ENCODE peak calls at places on chromosomes 16 and 17, in six cellular contexts. One of them, this sample, is unnamed.

GRCh38 chr17:59074494-59074893 is 32.2 kb downstream of the TRIM37 start:
- DNase-seq in stimulated activated CD8-positive, alpha-beta memory T cell treated with anti-CD3 and anti-CD28 coated beads, Interleukin-12 subunit alpha, Interleukin-12 subunit beta, amount 100 ng/mL, for 4 hours: no peak
- DNase-seq in B cell: no peak
- DNase-seq in anterior cingulate cortex: no peak
- DNase-seq in NCI-H1105: no peak
- DNase-seq in lung: no peak
- DNase-seq in this sample: no peak

GRCh38 chr17:35766903-35767510 is 6.3 kb downstream of the C17orf50 start:
- DNase-seq in stimulated activated CD8-positive, alpha-beta memory T cell treated with anti-CD3 and anti-CD28 coated beads, Interleukin-12 subunit alpha, Interleukin-12 subunit beta, amount 100 ng/mL, for 4 hours: no peak
- DNase-seq in lung: no peak
- DNase-seq in anterior cingulate cortex: no peak
- DNase-seq in NCI-H1105: no peak
- DNase-seq in B cell: no peak
- DNase-seq in this sample: no peak

GRCh38 chr16:5041604-5042133 is 7.9 kb upstream of the NAGPA start:
- DNase-seq in B cell: peak; percentile 0
- DNase-seq in NCI-H1105: no peak
- DNase-seq in lung: no peak
- DNase-seq in anterior cingulate cortex: no peak
- DNase-seq in stimulated activated CD8-positive, alpha-beta memory T cell treated with anti-CD3 and anti-CD28 coated beads, Interleukin-12 subunit alpha, Interleukin-12 subunit beta, amount 100 ng/mL, for 4 hours: no peak
- DNase-seq in this sample: no peak

GRCh38 chr17:82334204-82334621 is 647 bp upstream of the SECTM1 start:
- DNase-seq in anterior cingulate cortex: no peak
- DNase-seq in B cell: peak; percentile 49
- DNase-seq in stimulated activated CD8-positive, alpha-beta memory T cell treated with anti-CD3 and anti-CD28 coated beads, Interleukin-12 subunit alpha, Interleukin-12 subunit beta, amount 100 ng/mL, for 4 hours: no peak
- DNase-seq in NCI-H1105: no peak
- DNase-seq in lung: no peak
- DNase-seq in this sample: no peak

GRCh38 chr17:28727727-28728363 is 743 bp upstream of the NEK8 start:
- DNase-seq in stimulated activated CD8-positive, alpha-beta memory T cell treated with anti-CD3 and anti-CD28 coated beads, Interleukin-12 subunit alpha, Interleukin-12 subunit beta, amount 100 ng/mL, for 4 hours: peak; percentile 74
- DNase-seq in lung: peak; percentile 55
- DNase-seq in NCI-H1105: peak; percentile 42
- DNase-seq in anterior cingulate cortex: no peak
- DNase-seq in B cell: peak; percentile 83
- DNase-seq in this sample: peak; percentile 86

GRCh38 chr16:64900029-64900428 is 221.8 kb downstream of the CDH11 start:
- DNase-seq in NCI-H1105: no peak
- DNase-seq in stimulated activated CD8-positive, alpha-beta memory T cell treated with anti-CD3 and anti-CD28 coated beads, Interleukin-12 subunit alpha, Interleukin-12 subunit beta, amount 100 ng/mL, for 4 hours: no peak
- DNase-seq in B cell: no peak
- DNase-seq in lung: no peak
- DNase-seq in anterior cingulate cortex: no peak
- DNase-seq in this sample: no peak

GRCh38 chr16:70694088-70694487 is 8.2 kb upstream of the MTSS2 start:
- DNase-seq in anterior cingulate cortex: no peak
- DNase-seq in NCI-H1105: no peak
- DNase-seq in B cell: no peak
- DNase-seq in stimulated activated CD8-positive, alpha-beta memory T cell treated with anti-CD3 and anti-CD28 coated beads, Interleukin-12 subunit alpha, Interleukin-12 subunit beta, amount 100 ng/mL, for 4 hours: no peak
- DNase-seq in lung: no peak
- DNase-seq in this sample: no peak

GRCh38 chr17:77107506-77108433 is 33.0 kb upstream of the SEC14L1 start:
- DNase-seq in anterior cingulate cortex: no peak
- DNase-seq in lung: no peak
- DNase-seq in stimulated activated CD8-positive, alpha-beta memory T cell treated with anti-CD3 and anti-CD28 coated beads, Interleukin-12 subunit alpha, Interleukin-12 subunit beta, amount 100 ng/mL, for 4 hours: peak; percentile 60
- DNase-seq in NCI-H1105: no peak
- DNase-seq in B cell: peak; percentile 44
- DNase-seq in this sample: no peak

GRCh38 chr17:46056800-46057304 is 57.8 kb downstream of the STH start:
- DNase-seq in lung: no peak
- DNase-seq in stimulated activated CD8-positive, alpha-beta memory T cell treated with anti-CD3 and anti-CD28 coated beads, Interleukin-12 subunit alpha, Interleukin-12 subunit beta, amount 100 ng/mL, for 4 hours: no peak
- DNase-seq in anterior cingulate cortex: no peak
- DNase-seq in NCI-H1105: no peak
- DNase-seq in B cell: no peak
- DNase-seq in this sample: no peak

GRCh38 chr16:63361032-63361624 is 1324.9 kb upstream of the CDH8 start:
- DNase-seq in anterior cingulate cortex: no peak
- DNase-seq in B cell: no peak
- DNase-seq in NCI-H1105: no peak
- DNase-seq in lung: no peak
- DNase-seq in stimulated activated CD8-positive, alpha-beta memory T cell treated with anti-CD3 and anti-CD28 coated beads, Interleukin-12 subunit alpha, Interleukin-12 subunit beta, amount 100 ng/mL, for 4 hours: no peak
- DNase-seq in this sample: peak; percentile 63

GRCh38 chr16:30535106-30535776 is 583 bp upstream of the ZNF747 start:
- DNase-seq in lung: no peak
- DNase-seq in stimulated activated CD8-positive, alpha-beta memory T cell treated with anti-CD3 and anti-CD28 coated beads, Interleukin-12 subunit alpha, Interleukin-12 subunit beta, amount 100 ng/mL, for 4 hours: no peak
- DNase-seq in NCI-H1105: no peak
- DNase-seq in anterior cingulate cortex: no peak
- DNase-seq in B cell: no peak
- DNase-seq in this sample: no peak

GRCh38 chr16:73076291-73076959 is 28.5 kb upstream of the ZFHX3 start:
- DNase-seq in B cell: no peak
- DNase-seq in NCI-H1105: no peak
- DNase-seq in anterior cingulate cortex: no peak
- DNase-seq in stimulated activated CD8-positive, alpha-beta memory T cell treated with anti-CD3 and anti-CD28 coated beads, Interleukin-12 subunit alpha, Interleukin-12 subunit beta, amount 100 ng/mL, for 4 hours: no peak
- DNase-seq in lung: no peak
- DNase-seq in this sample: no peak

GRCh38 chr17:40341808-40342574 is 22.5 kb downstream of the GJD3 start:
- DNase-seq in stimulated activated CD8-positive, alpha-beta memory T cell treated with anti-CD3 and anti-CD28 coated beads, Interleukin-12 subunit alpha, Interleukin-12 subunit beta, amount 100 ng/mL, for 4 hours: no peak
- DNase-seq in NCI-H1105: no peak
- DNase-seq in B cell: peak; percentile 83
- DNase-seq in lung: peak; percentile 84
- DNase-seq in anterior cingulate cortex: peak; percentile 66
- DNase-seq in this sample: no peak

GRCh38 chr17:5249615-5250014 is 15.0 kb upstream of the SCIMP start:
- DNase-seq in lung: peak; percentile 63
- DNase-seq in B cell: peak; percentile 70
- DNase-seq in anterior cingulate cortex: peak; percentile 32
- DNase-seq in NCI-H1105: peak; percentile 67
- DNase-seq in stimulated activated CD8-positive, alpha-beta memory T cell treated with anti-CD3 and anti-CD28 coated beads, Interleukin-12 subunit alpha, Interleukin-12 subunit beta, amount 100 ng/mL, for 4 hours: no peak
- DNase-seq in this sample: peak; percentile 2

GRCh38 chr17:74160656-74161500 is 42.6 kb upstream of the RPL38 start:
- DNase-seq in stimulated activated CD8-positive, alpha-beta memory T cell treated with anti-CD3 and anti-CD28 coated beads, Interleukin-12 subunit alpha, Interleukin-12 subunit beta, amount 100 ng/mL, for 4 hours: no peak
- DNase-seq in anterior cingulate cortex: no peak
- DNase-seq in lung: no peak
- DNase-seq in B cell: no peak
- DNase-seq in NCI-H1105: no peak
- DNase-seq in this sample: no peak

GRCh38 chr17:27581016-27581415 is 50.0 kb upstream of the LGALS9 start:
- DNase-seq in stimulated activated CD8-positive, alpha-beta memory T cell treated with anti-CD3 and anti-CD28 coated beads, Interleukin-12 subunit alpha, Interleukin-12 subunit beta, amount 100 ng/mL, for 4 hours: no peak
- DNase-seq in B cell: no peak
- DNase-seq in NCI-H1105: no peak
- DNase-seq in lung: no peak
- DNase-seq in anterior cingulate cortex: no peak
- DNase-seq in this sample: no peak

GRCh38 chr16:77739493-77739892 is 17.2 kb downstream of the NUDT7 start:
- DNase-seq in lung: no peak
- DNase-seq in B cell: no peak
- DNase-seq in NCI-H1105: no peak
- DNase-seq in stimulated activated CD8-positive, alpha-beta memory T cell treated with anti-CD3 and anti-CD28 coated beads, Interleukin-12 subunit alpha, Interleukin-12 subunit beta, amount 100 ng/mL, for 4 hours: no peak
- DNase-seq in anterior cingulate cortex: no peak
- DNase-seq in this sample: no peak

GRCh38 chr17:39679521-39680192 is 8.2 kb downstream of the PGAP3 start:
- DNase-seq in lung: no peak
- DNase-seq in anterior cingulate cortex: no peak
- DNase-seq in B cell: peak; percentile 63
- DNase-seq in stimulated activated CD8-positive, alpha-beta memory T cell treated with anti-CD3 and anti-CD28 coated beads, Interleukin-12 subunit alpha, Interleukin-12 subunit beta, amount 100 ng/mL, for 4 hours: no peak
- DNase-seq in NCI-H1105: no peak
- DNase-seq in this sample: no peak

GRCh38 chr16:19008770-19009169 is 25.0 kb downstream of the TMC7 start:
- DNase-seq in lung: no peak
- DNase-seq in stimulated activated CD8-positive, alpha-beta memory T cell treated with anti-CD3 and anti-CD28 coated beads, Interleukin-12 subunit alpha, Interleukin-12 subunit beta, amount 100 ng/mL, for 4 hours: no peak
- DNase-seq in NCI-H1105: no peak
- DNase-seq in B cell: no peak
- DNase-seq in anterior cingulate cortex: no peak
- DNase-seq in this sample: no peak

GRCh38 chr16:64638804-64639203 is 483.1 kb downstream of the CDH11 start:
- DNase-seq in anterior cingulate cortex: no peak
- DNase-seq in lung: no peak
- DNase-seq in B cell: no peak
- DNase-seq in NCI-H1105: no peak
- DNase-seq in stimulated activated CD8-positive, alpha-beta memory T cell treated with anti-CD3 and anti-CD28 coated beads, Interleukin-12 subunit alpha, Interleukin-12 subunit beta, amount 100 ng/mL, for 4 hours: no peak
- DNase-seq in this sample: peak; percentile 90

GRCh38 chr16:20073203-20074088 is at the start of gene GPR139:
- DNase-seq in NCI-H1105: no peak
- DNase-seq in anterior cingulate cortex: no peak
- DNase-seq in lung: no peak
- DNase-seq in stimulated activated CD8-positive, alpha-beta memory T cell treated with anti-CD3 and anti-CD28 coated beads, Interleukin-12 subunit alpha, Interleukin-12 subunit beta, amount 100 ng/mL, for 4 hours: no peak
- DNase-seq in B cell: peak; percentile 35
- DNase-seq in this sample: no peak

GRCh38 chr16:57957396-57958392 is 13.2 kb downstream of the CNGB1 start:
- DNase-seq in stimulated activated CD8-positive, alpha-beta memory T cell treated with anti-CD3 and anti-CD28 coated beads, Interleukin-12 subunit alpha, Interleukin-12 subunit beta, amount 100 ng/mL, for 4 hours: no peak
- DNase-seq in B cell: no peak
- DNase-seq in lung: no peak
- DNase-seq in NCI-H1105: no peak
- DNase-seq in anterior cingulate cortex: no peak
- DNase-seq in this sample: no peak

GRCh38 chr16:22321340-22322001 is 24.3 kb downstream of the POLR3E start:
- DNase-seq in lung: peak; percentile 49
- DNase-seq in NCI-H1105: peak; percentile 34
- DNase-seq in anterior cingulate cortex: peak; percentile 74
- DNase-seq in B cell: peak; percentile 73
- DNase-seq in stimulated activated CD8-positive, alpha-beta memory T cell treated with anti-CD3 and anti-CD28 coated beads, Interleukin-12 subunit alpha, Interleukin-12 subunit beta, amount 100 ng/mL, for 4 hours: peak; percentile 31
- DNase-seq in this sample: peak; percentile 29

GRCh38 chr17:44766409-44767038 is 7.7 kb downstream of the ADAM11 start:
- DNase-seq in lung: no peak
- DNase-seq in B cell: no peak
- DNase-seq in anterior cingulate cortex: no peak
- DNase-seq in stimulated activated CD8-positive, alpha-beta memory T cell treated with anti-CD3 and anti-CD28 coated beads, Interleukin-12 subunit alpha, Interleukin-12 subunit beta, amount 100 ng/mL, for 4 hours: no peak
- DNase-seq in NCI-H1105: no peak
- DNase-seq in this sample: no peak